ENCODE peak calls at places on chromosomes 11 and 22, in six cellular contexts. L is progenitor cell of endocrine pancreas; Z is CD4-positive, alpha-beta T cell; G is naive thymus-derived CD8-positive, alpha-beta T cell; Q is amniotic stem cell; H is heart right ventricle. U is an unnamed sample.

GRCh38 chr11:17352925-17353227 is 1.3 kb downstream of the NCR3LG1 start:
- DNase-seq in G (peak), L (peak), H (peak), Q (no peak), Z (no peak), U (no peak)

GRCh38 chr11:46234261-46234660 is 43.2 kb upstream of the CREB3L1 start:
- DNase-seq in Q (no peak), G (no peak), Z (no peak), L (no peak), H (no peak), U (no peak)

GRCh38 chr11:92298238-92298565 is 73.6 kb downstream of the FAT3 start:
- DNase-seq in Z (no peak), H (no peak), G (no peak), L (no peak), Q (no peak), U (no peak)

GRCh38 chr22:19597399-19597735 is 73.2 kb upstream of the CLDN5 start:
- DNase-seq in L (no peak), Z (peak), G (peak), Q (no peak), H (no peak), U (no peak)

GRCh38 chr22:39522567-39523300 is 2.4 kb downstream of the ATF4 start:
- DNase-seq in G (no peak), H (no peak), Q (no peak), Z (no peak), L (no peak), U (peak)

GRCh38 chr11:65793144-65793581 is 6.3 kb downstream of the OVOL1 start:
- DNase-seq in Z (no peak), H (no peak), G (no peak), Q (no peak), L (no peak), U (no peak)

GRCh38 chr11:46712874-46713576 is 6.0 kb upstream of the F2 start:
- DNase-seq in H (no peak), G (no peak), Q (no peak), Z (no peak), L (no peak), U (no peak)

GRCh38 chr11:31800398-31801265 is 10.5 kb downstream of the PAX6 start:
- DNase-seq in Z (no peak), H (no peak), G (no peak), L (no peak), Q (no peak), U (no peak)

GRCh38 chr11:120073196-120073595 is 64.7 kb downstream of the TRIM29 start:
- DNase-seq in Z (no peak), Q (no peak), G (no peak), L (no peak), H (no peak), U (peak)

GRCh38 chr11:125190549-125190948 is 26.0 kb downstream of the PKNOX2 start:
- DNase-seq in Z (no peak), L (no peak), H (no peak), G (no peak), Q (no peak), U (no peak)